ENCODE peak calls at places on chromosomes 3 and 15, in eight cellular contexts. C is psoas muscle, F is cardiac muscle cell, A is HL-60, G is neural progenitor cell, D is spleen, B is PC-9, W is adrenal gland. J is an unnamed sample.
A peak's percentile ranks its signal among the peaks of the same experiment; 100 is the strongest.

GRCh38 chr3:194521514-194522260 is 34.9 kb upstream of the ATP13A3 start:
- DNase-seq in G (no peak), F (peak; percentile 86), C (peak; percentile 20), W (no peak), B (no peak), D (no peak), A (no peak), J (no peak)

GRCh38 chr15:81038975-81039607 is 38.4 kb downstream of the TLNRD1 start:
- DNase-seq in G (no peak), B (no peak), C (no peak), A (no peak), D (no peak), F (peak; percentile 48), W (no peak), J (peak; percentile 51)

GRCh38 chr3:120875989-120876388 is 32.0 kb upstream of the STXBP5L start:
- DNase-seq in G (no peak), D (no peak), W (no peak), B (no peak), A (no peak), C (no peak), F (peak; percentile 75), J (no peak)

GRCh38 chr15:27238209-27238608 is 267.2 kb downstream of the GABRG3 start:
- DNase-seq in B (no peak), D (no peak), A (no peak), G (peak; percentile 50), F (no peak), C (no peak), W (no peak), J (no peak)

GRCh38 chr3:117264204-117264994 is 554.8 kb downstream of the TUSC7 start:
- DNase-seq in A (no peak), F (no peak), B (no peak), C (no peak), G (no peak), D (no peak), W (no peak), J (no peak)

GRCh38 chr3:143348486-143349327 is 229.1 kb downstream of the CHST2 start:
- DNase-seq in F (peak; percentile 22), C (no peak), D (no peak), G (peak; percentile 13), B (no peak), W (no peak), A (no peak), J (no peak)

GRCh38 chr15:90413411-90414379 is 25.7 kb downstream of the IQGAP1 start:
- DNase-seq in W (peak; percentile 49), G (no peak), A (no peak), C (no peak), F (peak; percentile 77), B (peak; percentile 11), D (no peak), J (no peak)

GRCh38 chr3:193798097-193798496 is 205.1 kb downstream of the OPA1 start:
- DNase-seq in A (no peak), C (no peak), D (no peak), W (no peak), F (no peak), B (no peak), G (no peak), J (no peak)

GRCh38 chr3:45205126-45205525 is 21.0 kb downstream of the TMEM158 start:
- DNase-seq in D (no peak), W (no peak), C (no peak), A (peak; percentile 68), F (peak; percentile 36), B (no peak), G (no peak), J (no peak)

GRCh38 chr15:77628010-77628409 is 4.7 kb downstream of the LINGO1 start:
- DNase-seq in B (no peak), G (no peak), A (no peak), W (no peak), D (no peak), F (no peak), C (no peak), J (no peak)

GRCh38 chr15:77627581-77627980 is 5.1 kb downstream of the LINGO1 start:
- DNase-seq in F (no peak), D (no peak), A (no peak), C (no peak), W (no peak), B (no peak), G (peak; percentile 83), J (no peak)

GRCh38 chr15:77630064-77630463 is 2.6 kb downstream of the LINGO1 start:
- DNase-seq in B (no peak), W (no peak), A (no peak), C (no peak), G (no peak), F (no peak), D (no peak), J (no peak)

GRCh38 chr15:77630956-77631789 is 1.5 kb downstream of the LINGO1 start:
- DNase-seq in F (no peak), C (no peak), A (no peak), W (no peak), D (no peak), B (peak; percentile 33), G (peak; percentile 77), J (no peak)

DNA sequence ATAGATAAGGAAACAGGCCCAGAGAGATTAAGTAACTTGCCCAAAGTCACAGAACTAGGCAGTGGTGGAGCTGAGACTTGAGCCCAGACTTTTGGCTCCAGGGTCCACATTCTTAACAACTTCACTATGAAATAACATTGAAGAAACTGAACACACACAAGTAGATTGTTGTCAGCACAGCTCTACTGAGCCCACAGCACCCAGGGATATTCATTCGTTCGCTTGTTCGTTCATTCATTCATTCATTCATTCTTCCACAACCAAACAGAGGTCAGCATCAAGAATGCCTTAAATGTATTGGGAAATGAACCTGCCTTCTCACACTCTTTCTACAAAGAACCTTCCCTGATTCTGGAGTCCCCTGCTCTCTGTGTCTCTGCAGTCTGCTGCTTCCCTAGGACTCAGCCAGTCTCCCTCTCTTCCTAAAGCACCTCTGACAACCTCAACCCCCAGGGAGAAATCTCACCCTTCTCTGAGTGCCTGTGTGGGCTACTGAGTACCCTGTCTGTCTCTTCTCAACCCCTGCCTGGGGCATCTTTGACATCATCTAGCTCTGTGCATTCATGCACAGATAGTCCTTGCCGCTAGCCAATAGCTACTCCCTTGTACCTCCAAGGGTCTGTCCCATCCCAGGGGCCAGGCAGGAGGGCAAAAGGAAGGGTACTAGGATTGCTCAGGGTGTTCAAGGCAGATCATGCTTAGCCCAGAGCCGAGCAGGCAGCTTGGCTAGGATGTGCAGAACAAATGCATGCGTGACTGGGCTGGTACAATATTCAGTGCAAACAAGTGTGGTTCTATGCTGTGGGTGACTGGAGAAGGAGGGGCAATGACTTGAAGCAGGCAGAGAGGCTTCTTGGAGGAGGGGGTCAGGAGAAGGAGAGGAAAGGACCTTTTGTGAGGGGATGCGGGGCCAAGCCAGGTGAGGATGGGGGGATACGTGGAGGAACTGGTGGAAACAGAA is 3.4 kb downstream of the LINGO1 start:
- DNase-seq in F (no peak), A (no peak), C (no peak), G (no peak), D (no peak), B (no peak), W (no peak), J (no peak)
- H3K27ac ChIP-seq in F (peak overlapping the region; percentile 18), A (no peak overlapping the region), C (no peak overlapping the region), G (no peak overlapping the region), D (no peak overlapping the region), B (no peak overlapping the region), W (no peak overlapping the region), J (no peak overlapping the region)

GRCh38 chr3:4351872-4352271 is 48.7 kb downstream of the SETMAR start:
- DNase-seq in B (no peak), F (no peak), W (no peak), G (no peak), C (no peak), A (no peak), D (no peak), J (no peak)

GRCh38 chr3:4350789-4351163 is 47.6 kb downstream of the SETMAR start:
- DNase-seq in W (peak; percentile 65), C (no peak), G (peak; percentile 67), A (peak; percentile 66), B (peak; percentile 10), D (no peak), F (peak; percentile 91), J (peak; percentile 6)

GRCh38 chr3:4356225-4356540 is 53.0 kb downstream of the SETMAR start:
- DNase-seq in F (no peak), C (no peak), A (no peak), B (no peak), D (no peak), W (no peak), G (no peak), J (no peak)

GRCh38 chr3:4355401-4356224 is 52.4 kb downstream of the SETMAR start:
- DNase-seq in B (no peak), W (peak; percentile 59), G (peak; percentile 8), A (no peak), F (no peak), C (peak; percentile 35), D (no peak), J (no peak)

GRCh38 chr3:4351164-4351855 is 48.1 kb downstream of the SETMAR start:
- DNase-seq in C (no peak), A (peak; percentile 14), G (no peak), W (no peak), D (no peak), B (no peak), F (peak; percentile 73), J (no peak)
- H3K27ac ChIP-seq in C (no peak overlapping the region), A (peak overlapping the region; percentile 21), G (no peak overlapping the region), W (peak overlapping the region; percentile 58), D (peak overlapping the region; percentile 48), B (no peak overlapping the region), F (no peak overlapping the region), J (no peak overlapping the region)

GRCh38 chr15:48178612-48178931 is 477 bp upstream of the MYEF2 start:
- DNase-seq in B (no peak), W (no peak), D (no peak), C (no peak), G (no peak), F (no peak), A (no peak), J (no peak)
- H3K27ac ChIP-seq in B (no peak overlapping the region), W (peak overlapping the region; percentile 91), D (no peak overlapping the region), C (no peak overlapping the region), G (no peak overlapping the region), F (peak overlapping the region; percentile 90), A (no peak overlapping the region), J (no peak overlapping the region)

GRCh38 chr3:15426579-15427118 is 695 bp downstream of the METTL6 start:
- DNase-seq in W (no peak), B (no peak), C (no peak), D (no peak), A (no peak), F (no peak), G (no peak), J (no peak)

GRCh38 chr3:15429080-15429479 is 1.7 kb downstream of the EAF1 start:
- DNase-seq in F (no peak), D (no peak), G (no peak), C (no peak), A (no peak), W (no peak), B (no peak), J (no peak)

GRCh38 chr3:15427981-15428380 is 583 bp downstream of the EAF1 start:
- DNase-seq in D (no peak), W (no peak), G (peak; percentile 6), C (no peak), B (no peak), F (no peak), A (no peak), J (no peak)

GRCh38 chr3:15427182-15427880 is at the start of the genes EAF1 and METTL6:
- DNase-seq in W (peak; percentile 84), F (peak; percentile 84), G (peak; percentile 85), C (peak; percentile 87), A (peak; percentile 87), D (peak; percentile 95), B (peak; percentile 71), J (no peak)

DNA sequence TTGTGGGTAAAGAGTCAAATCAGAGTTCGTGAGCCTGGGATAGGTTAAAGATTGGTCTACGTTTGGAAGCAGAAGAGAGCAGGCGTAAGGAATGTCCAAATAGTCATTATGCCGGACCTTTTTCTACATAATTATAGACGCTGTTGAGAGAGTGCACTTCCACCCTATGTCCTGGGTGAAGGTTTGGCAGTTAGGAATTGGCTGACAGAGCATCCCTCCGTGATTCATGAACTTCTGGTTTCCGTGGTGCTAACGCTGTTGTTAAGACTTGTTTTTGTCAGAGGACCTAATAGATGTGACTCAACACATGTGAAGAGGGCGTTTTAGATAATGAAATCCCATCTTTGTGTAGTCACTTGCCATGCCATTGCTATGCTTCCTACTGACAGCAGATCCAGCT is 1.1 kb downstream of the EAF1 start:
- DNase-seq in W (no peak), D (no peak), F (peak; percentile 61), C (no peak), G (no peak), A (no peak), B (no peak), J (peak; percentile 76)
- H3K27ac ChIP-seq in W (no peak overlapping the region), D (no peak overlapping the region), F (no peak overlapping the region), C (peak overlapping the region; percentile 86), G (no peak overlapping the region), A (peak overlapping the region; percentile 84), B (no peak overlapping the region), J (peak overlapping the region; percentile 61)

J was measured in epithelial cell of prostate.